ENCODE peak calls at places on chromosome 9, in nine cellular contexts. R, F, S, A, P, N, D, O and K are unnamed samples.

GRCh38 chr9:19409406-19410194 is 791 bp downstream of the ACER2 start:
- DNase-seq in O (no peak), D (peak), A (peak), N (peak), F (no peak), P (no peak), S (no peak), R (peak), K (no peak)

GRCh38 chr9:6106576-6107339 is 91.3 kb upstream of the RANBP6 start:
- DNase-seq in S (no peak), A (peak), R (peak), P (peak), F (no peak), N (peak), O (no peak), D (peak), K (no peak)

GRCh38 chr9:16960084-16960483 is 89.6 kb upstream of the BNC2 start:
- DNase-seq in O (no peak), D (peak), P (peak), N (peak), R (no peak), S (no peak), F (no peak), A (peak), K (no peak)

GRCh38 chr9:121637441-121638222 is 13.8 kb upstream of the DAB2IP start:
- DNase-seq in A (peak), S (no peak), R (no peak), F (no peak), D (peak), N (peak), O (peak), P (no peak), K (no peak)

GRCh38 chr9:137972988-137973470 is 95.4 kb downstream of the CACNA1B start:
- DNase-seq in A (no peak), N (no peak), F (no peak), O (peak), D (no peak), S (no peak), R (no peak), P (no peak), K (no peak)

GRCh38 chr9:74556685-74557084 is 59.5 kb downstream of the RORB start:
- DNase-seq in D (no peak), O (no peak), P (no peak), A (peak), N (peak), R (no peak), F (no peak), S (no peak), K (no peak)

GRCh38 chr9:692636-693459 is 148.6 kb upstream of the DMRT1 start:
- DNase-seq in A (no peak), D (peak), N (no peak), P (peak), O (no peak), S (no peak), R (no peak), F (no peak), K (no peak)

GRCh38 chr9:121298689-121299112 is 30.7 kb downstream of the GSN start:
- DNase-seq in P (no peak), N (no peak), O (no peak), R (no peak), F (no peak), S (no peak), D (peak), A (peak), K (no peak)

GRCh38 chr9:111662851-111663823 is 1.7 kb downstream of the GNG10 start:
- DNase-seq in A (no peak), R (no peak), F (no peak), S (no peak), D (no peak), O (no peak), P (no peak), N (no peak), K (no peak)

GRCh38 chr9:136629879-136630661 is 32.6 kb upstream of the EGFL7 start:
- DNase-seq in S (no peak), R (peak), O (no peak), P (no peak), F (peak), A (peak), N (peak), D (peak), K (no peak)

GRCh38 chr9:133235549-133236222 is 26.6 kb upstream of the OBP2B start:
- DNase-seq in O (no peak), P (no peak), N (no peak), A (no peak), F (no peak), D (no peak), R (no peak), S (no peak), K (no peak)

GRCh38 chr9:37405350-37405749 is 17.1 kb upstream of the GRHPR start:
- DNase-seq in F (no peak), O (no peak), P (no peak), S (no peak), R (no peak), A (no peak), D (no peak), N (peak), K (no peak)

GRCh38 chr9:104301770-104302169 is 202.3 kb upstream of the OR13F1 start:
- DNase-seq in F (no peak), S (no peak), N (no peak), P (no peak), A (no peak), O (no peak), R (no peak), D (no peak), K (no peak)

GRCh38 chr9:6833518-6834192 is 75.9 kb downstream of the KDM4C start:
- DNase-seq in R (no peak), S (no peak), P (no peak), N (peak), D (peak), F (no peak), O (no peak), A (peak), K (no peak)

GRCh38 chr9:91395106-91395552 is 28.5 kb downstream of the NFIL3 start:
- DNase-seq in O (no peak), R (no peak), A (peak), S (no peak), P (peak), F (no peak), N (peak), D (peak), K (no peak)

GRCh38 chr9:33297455-33297854 is 7.1 kb downstream of the NFX1 start:
- DNase-seq in S (no peak), F (peak), A (no peak), O (no peak), P (no peak), D (peak), N (no peak), R (peak), K (no peak)

GRCh38 chr9:136086213-136086881 is 8.7 kb downstream of the NACC2 start:
- DNase-seq in N (no peak), F (no peak), D (no peak), S (no peak), P (no peak), R (peak), O (no peak), A (no peak), K (peak)

GRCh38 chr9:111069233-111069632 is 31.0 kb upstream of the LPAR1 start:
- DNase-seq in F (no peak), O (no peak), P (no peak), R (no peak), N (no peak), A (no peak), S (no peak), D (no peak), K (no peak)

GRCh38 chr9:101626295-101626694 is 31.5 kb upstream of the PPP3R2 start:
- DNase-seq in D (no peak), P (no peak), A (no peak), N (no peak), S (no peak), R (no peak), F (no peak), O (no peak), K (no peak)

GRCh38 chr9:110528645-110529044 is 50.9 kb downstream of the SVEP1 start:
- DNase-seq in A (no peak), O (no peak), D (no peak), R (no peak), F (no peak), N (no peak), S (no peak), P (no peak), K (no peak)

GRCh38 chr9:125743687-125744428 is 3.3 kb upstream of the PBX3 start:
- DNase-seq in S (no peak), A (peak), O (no peak), F (no peak), N (no peak), R (no peak), D (peak), P (peak), K (no peak)

GRCh38 chr9:107488400-107489143 is 997 bp downstream of the KLF4 start:
- DNase-seq in F (peak), N (peak), S (no peak), D (peak), P (no peak), A (peak), O (no peak), R (peak), K (no peak)

GRCh38 chr9:33852216-33852826 is 35.4 kb downstream of the UBE2R2 start:
- DNase-seq in R (peak), O (peak), S (no peak), F (peak), P (peak), N (peak), D (peak), A (peak), K (no peak)

GRCh38 chr9:74777136-74777879 is 110.4 kb downstream of the TRPM6 start:
- DNase-seq in R (peak), F (peak), S (no peak), P (peak), O (peak), A (peak), N (peak), D (peak), K (no peak)

GRCh38 chr9:72025956-72026355 is 34.5 kb downstream of the C9orf57 start:
- DNase-seq in D (peak), P (peak), N (peak), O (no peak), F (no peak), S (no peak), A (peak), R (no peak), K (no peak)

GRCh38 chr9:98191615-98192502 is 578 bp downstream of the CORO2A start:
- DNase-seq in R (peak), S (no peak), N (no peak), P (no peak), F (peak), D (no peak), O (no peak), A (no peak), K (no peak)

GRCh38 chr9:126236273-126236672 is 90.4 kb upstream of the MVB12B start:
- DNase-seq in O (no peak), P (no peak), F (no peak), A (no peak), N (no peak), R (no peak), D (no peak), S (no peak), K (no peak)

GRCh38 chr9:104961238-104961637 is 33.3 kb upstream of the ABCA1 start:
- DNase-seq in S (no peak), D (peak), F (no peak), N (peak), R (no peak), A (peak), O (no peak), P (peak), K (no peak)

GRCh38 chr9:114472765-114473446 is 32.4 kb downstream of the WHRN start:
- DNase-seq in P (no peak), O (no peak), S (no peak), F (no peak), R (no peak), N (peak), A (no peak), D (peak), K (no peak)

GRCh38 chr9:108761530-108762347 is 94.0 kb downstream of the ACTL7B start:
- DNase-seq in P (peak), S (no peak), D (peak), O (peak), N (peak), F (peak), R (peak), A (peak), K (peak)

GRCh38 chr9:135216666-135217431 is 129.4 kb downstream of the OLFM1 start:
- DNase-seq in O (no peak), F (no peak), R (peak), S (no peak), D (no peak), A (no peak), N (no peak), P (no peak), K (no peak)

GRCh38 chr9:114348906-114349482 is 19.3 kb downstream of the ORM2 start:
- DNase-seq in P (peak), A (peak), N (peak), O (no peak), R (peak), S (peak), D (peak), F (peak), K (no peak)

GRCh38 chr9:32401471-32401870 is 17.0 kb downstream of the ACO1 start:
- DNase-seq in O (no peak), F (no peak), A (no peak), N (no peak), S (no peak), D (no peak), R (no peak), P (no peak), K (no peak)

GRCh38 chr9:88373018-88373417 is 15.2 kb upstream of the SPIN1 start:
- DNase-seq in O (no peak), D (peak), R (no peak), P (no peak), A (no peak), N (no peak), S (no peak), F (no peak), K (no peak)

GRCh38 chr9:5886114-5886939 is 4.4 kb upstream of the MLANA start:
- DNase-seq in D (peak), F (peak), A (peak), O (peak), P (peak), N (peak), R (peak), S (no peak), K (peak)

GRCh38 chr9:88092699-88093359 is 45.4 kb downstream of the SPATA31C2 start:
- DNase-seq in F (no peak), N (peak), P (no peak), R (no peak), D (peak), S (no peak), A (peak), O (no peak), K (no peak)

GRCh38 chr9:19642256-19642655 is 146.6 kb downstream of the SLC24A2 start:
- DNase-seq in D (no peak), A (peak), F (no peak), O (peak), R (no peak), N (no peak), P (no peak), S (no peak), K (no peak)

GRCh38 chr9:127612993-127613954 is 1.2 kb downstream of the STXBP1 start:
- DNase-seq in O (peak), S (no peak), D (peak), F (peak), N (peak), R (peak), A (peak), P (peak), K (no peak)

GRCh38 chr9:127608104-127608966 is 3.7 kb upstream of the STXBP1 start:
- DNase-seq in F (peak), A (peak), N (peak), R (peak), P (peak), O (peak), S (no peak), D (peak), K (peak)

GRCh38 chr9:127614961-127615360 is 2.9 kb downstream of the STXBP1 start:
- DNase-seq in P (no peak), D (no peak), S (no peak), O (no peak), N (no peak), R (no peak), A (peak), F (no peak), K (no peak)

DNA sequence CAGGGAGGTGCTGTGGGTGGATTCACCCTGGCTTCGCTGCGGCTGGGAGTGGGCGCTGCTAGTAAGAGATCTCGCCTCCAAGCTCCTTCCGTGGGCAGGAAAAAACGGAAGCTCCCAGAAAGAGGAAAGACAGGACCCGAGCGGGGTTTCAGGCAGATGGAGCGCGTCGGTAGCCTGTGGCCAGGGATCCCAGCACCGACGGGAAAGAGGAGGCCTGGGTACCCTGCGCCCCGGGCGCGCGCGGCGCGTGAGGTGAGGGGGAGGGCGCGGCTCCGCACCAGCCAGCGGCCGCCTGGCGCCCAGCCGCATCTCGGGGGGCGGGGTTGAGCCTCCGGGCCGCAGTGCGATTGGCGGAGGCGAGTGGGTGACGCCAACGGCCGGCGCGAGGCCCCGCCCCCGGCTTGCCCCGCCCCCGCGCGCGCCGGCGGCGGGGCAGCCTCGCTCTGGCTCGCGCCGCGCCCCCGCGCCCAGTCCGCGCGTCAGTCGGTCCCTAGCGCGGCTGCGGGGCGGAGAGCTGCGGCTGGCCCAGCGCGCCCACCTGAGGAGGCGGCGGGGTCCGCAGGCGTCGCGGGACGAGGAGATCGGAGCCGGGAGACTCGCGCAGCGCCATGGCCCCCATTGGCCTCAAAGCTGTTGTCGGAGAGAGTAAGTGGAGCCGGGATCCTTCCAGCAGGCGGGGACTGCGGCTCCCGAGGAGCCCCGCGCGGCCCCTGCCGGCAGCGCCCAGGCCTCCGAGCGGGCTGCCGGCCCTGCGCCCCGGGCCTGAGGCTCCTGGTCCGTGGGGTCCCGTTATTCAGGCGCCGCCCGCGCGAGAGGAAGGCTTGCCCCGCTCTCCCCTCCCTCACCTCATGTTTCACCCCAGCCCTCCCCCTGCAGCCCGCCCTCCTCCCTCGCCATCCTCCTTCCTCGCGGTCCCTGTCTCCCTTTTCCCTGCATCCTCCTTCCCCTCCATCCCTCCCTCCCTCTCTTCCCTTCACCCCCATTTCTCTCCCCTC is at the start of gene STXBP1:
- DNase-seq in R (peak), A (peak), P (peak), D (peak), S (no peak), O (peak), N (peak), F (peak), K (peak)
- TF ChIP-seq CTCF in R (no peak), A (no peak), P (peak), D (no peak), S (peak), O (no peak), N (no peak), F (no peak), K (no peak)

GRCh38 chr9:124062172-124062571 is 50.6 kb downstream of the LHX2 start:
- DNase-seq in P (no peak), S (no peak), F (no peak), D (no peak), O (no peak), R (no peak), N (no peak), A (no peak), K (no peak)
- TF ChIP-seq CTCF in P (peak), S (no peak), F (no peak), D (peak), O (no peak), R (no peak), N (peak), A (peak), K (no peak)

GRCh38 chr9:92435263-92435662 is 11.0 kb upstream of the OMD start:
- DNase-seq in O (no peak), N (no peak), F (no peak), A (no peak), D (no peak), S (no peak), R (no peak), P (no peak), K (no peak)

GRCh38 chr9:92440751-92441046 is 16.4 kb upstream of the OMD start:
- DNase-seq in N (no peak), A (no peak), O (no peak), P (no peak), R (no peak), F (no peak), D (no peak), S (no peak), K (no peak)

GRCh38 chr9:92444841-92445240 is 20.6 kb upstream of the OMD start:
- DNase-seq in O (no peak), A (no peak), D (no peak), F (no peak), N (no peak), R (no peak), S (no peak), P (no peak), K (no peak)

GRCh38 chr9:92439921-92440750 is 15.9 kb upstream of the OMD start:
- DNase-seq in S (peak), N (peak), A (peak), R (no peak), D (peak), P (peak), O (no peak), F (no peak), K (no peak)

DNA sequence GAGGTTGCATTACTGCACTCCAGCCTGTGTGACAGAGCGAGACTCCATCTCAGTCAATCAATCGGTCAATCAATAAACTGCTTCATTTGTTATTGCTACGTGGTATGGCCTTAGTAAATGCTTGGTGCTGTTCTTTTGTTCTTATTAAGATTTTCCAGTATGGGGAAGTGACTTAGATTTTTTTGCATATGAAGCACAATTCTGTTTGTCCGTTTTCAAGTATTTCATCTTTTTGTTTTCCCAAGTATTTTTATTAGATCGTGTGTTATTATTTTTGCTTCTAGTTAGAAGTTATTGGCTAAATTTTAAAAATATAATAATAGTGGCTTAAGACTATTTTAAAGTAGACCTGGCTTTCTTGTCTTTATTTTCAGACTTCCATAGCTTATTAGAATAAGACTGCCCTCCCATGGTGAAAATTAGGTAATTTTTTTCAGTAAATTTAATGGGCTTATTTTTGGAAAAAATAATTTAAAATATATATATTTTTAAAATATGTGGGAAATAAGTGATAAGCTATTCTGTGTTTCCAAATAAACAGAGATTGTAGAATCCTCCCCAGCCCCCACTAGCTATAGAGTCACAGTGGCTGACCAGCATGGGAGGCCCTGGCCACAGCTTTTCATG is 14.7 kb upstream of the OMD start:
- DNase-seq in N (no peak), R (no peak), A (peak), S (no peak), F (no peak), O (no peak), D (peak), P (peak), K (no peak)
- TF ChIP-seq CTCF in N (peak), R (no peak), A (peak), S (no peak), F (no peak), O (no peak), D (no peak), P (peak), K (peak)

GRCh38 chr9:21696411-21696865 is 106.0 kb upstream of the MTAP start:
- DNase-seq in O (no peak), F (no peak), D (no peak), A (no peak), R (no peak), P (no peak), N (no peak), S (no peak), K (no peak)
- TF ChIP-seq CTCF in O (no peak), F (no peak), D (no peak), A (peak), R (no peak), P (peak), N (no peak), S (no peak), K (no peak)

GRCh38 chr9:129861447-129861827 is 26.2 kb downstream of the USP20 start:
- DNase-seq in D (no peak), N (no peak), F (no peak), R (no peak), O (no peak), S (no peak), A (no peak), P (no peak), K (no peak)
- TF ChIP-seq CTCF in D (no peak), N (no peak), F (no peak), R (no peak), O (no peak), S (no peak), A (no peak), P (no peak), K (no peak)